ENCODE peak calls at places on chromosome 19, in seven cellular contexts. One of them, this sample, is unnamed.

GRCh38 chr19:57803265-57803593 is 11.5 kb downstream of the ZNF552 start:
- DNase-seq in fibroblast of pulmonary artery: no peak
- DNase-seq in cardiac fibroblast: no peak
- DNase-seq in left ventricle myocardium inferior: no peak
- DNase-seq in fibroblast of the aortic adventitia: no peak
- DNase-seq in dorsolateral prefrontal cortex: no peak
- DNase-seq in kidney epithelial cell: no peak
- DNase-seq in this sample: no peak

GRCh38 chr19:15107056-15108010 is at the start of gene SYDE1:
- DNase-seq in fibroblast of pulmonary artery: peak; percentile 68
- DNase-seq in cardiac fibroblast: peak; percentile 73
- DNase-seq in left ventricle myocardium inferior: peak; percentile 56
- DNase-seq in fibroblast of the aortic adventitia: peak; percentile 72
- DNase-seq in dorsolateral prefrontal cortex: no peak
- DNase-seq in kidney epithelial cell: no peak
- DNase-seq in this sample: peak; percentile 16

GRCh38 chr19:50046649-50047503 is 21.1 kb downstream of the ZNF473 start:
- DNase-seq in fibroblast of pulmonary artery: peak; percentile 17
- DNase-seq in cardiac fibroblast: peak; percentile 28
- DNase-seq in left ventricle myocardium inferior: peak; percentile 42
- DNase-seq in fibroblast of the aortic adventitia: peak; percentile 16
- DNase-seq in dorsolateral prefrontal cortex: peak; percentile 85
- DNase-seq in kidney epithelial cell: no peak
- DNase-seq in this sample: no peak

GRCh38 chr19:49666120-49666444 is 349 bp downstream of the BCL2L12 start:
- DNase-seq in fibroblast of pulmonary artery: no peak
- DNase-seq in cardiac fibroblast: no peak
- DNase-seq in left ventricle myocardium inferior: no peak
- DNase-seq in fibroblast of the aortic adventitia: no peak
- DNase-seq in dorsolateral prefrontal cortex: no peak
- DNase-seq in kidney epithelial cell: no peak
- DNase-seq in this sample: no peak

GRCh38 chr19:16566161-16566560 is 6.1 kb downstream of the SLC35E1 start:
- DNase-seq in fibroblast of pulmonary artery: no peak
- DNase-seq in cardiac fibroblast: no peak
- DNase-seq in left ventricle myocardium inferior: no peak
- DNase-seq in fibroblast of the aortic adventitia: no peak
- DNase-seq in dorsolateral prefrontal cortex: no peak
- DNase-seq in kidney epithelial cell: no peak
- DNase-seq in this sample: no peak

GRCh38 chr19:38079926-38080380 is 144.1 kb downstream of the DPF1 start:
- DNase-seq in fibroblast of pulmonary artery: peak; percentile 84
- DNase-seq in cardiac fibroblast: peak; percentile 94
- DNase-seq in left ventricle myocardium inferior: no peak
- DNase-seq in fibroblast of the aortic adventitia: peak; percentile 87
- DNase-seq in dorsolateral prefrontal cortex: no peak
- DNase-seq in kidney epithelial cell: peak; percentile 77
- DNase-seq in this sample: peak; percentile 80

GRCh38 chr19:35140207-35140897 is 1.7 kb downstream of the FXYD1 start:
- DNase-seq in fibroblast of pulmonary artery: no peak
- DNase-seq in cardiac fibroblast: no peak
- DNase-seq in left ventricle myocardium inferior: no peak
- DNase-seq in fibroblast of the aortic adventitia: no peak
- DNase-seq in dorsolateral prefrontal cortex: no peak
- DNase-seq in kidney epithelial cell: no peak
- DNase-seq in this sample: no peak

GRCh38 chr19:15934332-15935078 is at the start of gene CYP4F11:
- DNase-seq in fibroblast of pulmonary artery: no peak
- DNase-seq in cardiac fibroblast: no peak
- DNase-seq in left ventricle myocardium inferior: peak; percentile 73
- DNase-seq in fibroblast of the aortic adventitia: no peak
- DNase-seq in dorsolateral prefrontal cortex: peak; percentile 71
- DNase-seq in kidney epithelial cell: peak; percentile 21
- DNase-seq in this sample: no peak

GRCh38 chr19:19372656-19373416 is 32.6 kb upstream of the GATAD2A start:
- DNase-seq in fibroblast of pulmonary artery: peak; percentile 71
- DNase-seq in cardiac fibroblast: peak; percentile 78
- DNase-seq in left ventricle myocardium inferior: peak; percentile 66
- DNase-seq in fibroblast of the aortic adventitia: peak; percentile 41
- DNase-seq in dorsolateral prefrontal cortex: no peak
- DNase-seq in kidney epithelial cell: no peak
- DNase-seq in this sample: no peak

GRCh38 chr19:30968210-30968609 is 381.0 kb downstream of the TSHZ3 start:
- DNase-seq in fibroblast of pulmonary artery: no peak
- DNase-seq in cardiac fibroblast: peak; percentile 3
- DNase-seq in left ventricle myocardium inferior: no peak
- DNase-seq in fibroblast of the aortic adventitia: peak; percentile 2
- DNase-seq in dorsolateral prefrontal cortex: no peak
- DNase-seq in kidney epithelial cell: no peak
- DNase-seq in this sample: no peak

GRCh38 chr19:18842166-18842565 is 10.4 kb downstream of the UPF1 start:
- DNase-seq in fibroblast of pulmonary artery: no peak
- DNase-seq in cardiac fibroblast: no peak
- DNase-seq in left ventricle myocardium inferior: no peak
- DNase-seq in fibroblast of the aortic adventitia: no peak
- DNase-seq in dorsolateral prefrontal cortex: no peak
- DNase-seq in kidney epithelial cell: no peak
- DNase-seq in this sample: no peak

GRCh38 chr19:10395003-10395402 is 8.3 kb downstream of the CDC37 start:
- DNase-seq in fibroblast of pulmonary artery: no peak
- DNase-seq in cardiac fibroblast: no peak
- DNase-seq in left ventricle myocardium inferior: no peak
- DNase-seq in fibroblast of the aortic adventitia: no peak
- DNase-seq in dorsolateral prefrontal cortex: no peak
- DNase-seq in kidney epithelial cell: no peak
- DNase-seq in this sample: no peak
- TF ChIP-seq CTCF in fibroblast of pulmonary artery: no peak
- TF ChIP-seq CTCF in cardiac fibroblast: no peak
- TF ChIP-seq CTCF in left ventricle myocardium inferior: no peak
- TF ChIP-seq CTCF in fibroblast of the aortic adventitia: no peak
- TF ChIP-seq CTCF in dorsolateral prefrontal cortex: no peak
- TF ChIP-seq CTCF in kidney epithelial cell: no peak
- TF ChIP-seq CTCF in this sample: no peak

DNA sequence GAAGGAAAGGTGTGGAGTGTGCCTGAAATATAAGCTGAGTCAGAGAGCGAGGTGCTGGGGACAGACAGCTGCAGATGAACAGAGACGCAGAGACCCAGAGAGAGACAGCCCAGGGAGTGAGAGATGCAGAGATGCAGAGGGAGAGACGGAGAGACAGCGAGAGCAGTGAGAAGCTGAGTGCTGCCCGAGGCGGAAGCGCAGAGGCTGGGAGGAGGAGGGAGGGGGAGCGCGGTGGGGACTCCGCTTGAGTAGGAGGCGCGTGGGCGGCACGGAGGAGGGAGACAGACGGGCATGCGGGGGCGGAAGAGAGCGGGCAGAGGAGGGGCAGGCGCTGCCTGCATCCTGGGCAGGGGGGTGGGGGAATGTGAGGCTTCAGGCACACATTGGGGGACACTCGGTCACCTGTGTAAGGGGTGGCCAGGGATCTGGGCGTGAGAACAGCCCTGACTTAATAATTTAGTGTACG is 25.7 kb downstream of the SLC8A2 start:
- DNase-seq in fibroblast of pulmonary artery: peak; percentile 50
- DNase-seq in cardiac fibroblast: no peak
- DNase-seq in left ventricle myocardium inferior: no peak
- DNase-seq in fibroblast of the aortic adventitia: no peak
- DNase-seq in dorsolateral prefrontal cortex: peak; percentile 61
- DNase-seq in kidney epithelial cell: no peak
- DNase-seq in this sample: no peak
- H3K4me3 ChIP-seq in fibroblast of pulmonary artery: no peak overlapping the region
- H3K4me3 ChIP-seq in cardiac fibroblast: no peak overlapping the region
- H3K4me3 ChIP-seq in left ventricle myocardium inferior: no peak overlapping the region
- H3K4me3 ChIP-seq in fibroblast of the aortic adventitia: no peak overlapping the region
- H3K4me3 ChIP-seq in dorsolateral prefrontal cortex: peak overlapping the region; percentile 22
- H3K4me3 ChIP-seq in kidney epithelial cell: no peak overlapping the region
- H3K4me3 ChIP-seq in this sample: no peak overlapping the region

DNA sequence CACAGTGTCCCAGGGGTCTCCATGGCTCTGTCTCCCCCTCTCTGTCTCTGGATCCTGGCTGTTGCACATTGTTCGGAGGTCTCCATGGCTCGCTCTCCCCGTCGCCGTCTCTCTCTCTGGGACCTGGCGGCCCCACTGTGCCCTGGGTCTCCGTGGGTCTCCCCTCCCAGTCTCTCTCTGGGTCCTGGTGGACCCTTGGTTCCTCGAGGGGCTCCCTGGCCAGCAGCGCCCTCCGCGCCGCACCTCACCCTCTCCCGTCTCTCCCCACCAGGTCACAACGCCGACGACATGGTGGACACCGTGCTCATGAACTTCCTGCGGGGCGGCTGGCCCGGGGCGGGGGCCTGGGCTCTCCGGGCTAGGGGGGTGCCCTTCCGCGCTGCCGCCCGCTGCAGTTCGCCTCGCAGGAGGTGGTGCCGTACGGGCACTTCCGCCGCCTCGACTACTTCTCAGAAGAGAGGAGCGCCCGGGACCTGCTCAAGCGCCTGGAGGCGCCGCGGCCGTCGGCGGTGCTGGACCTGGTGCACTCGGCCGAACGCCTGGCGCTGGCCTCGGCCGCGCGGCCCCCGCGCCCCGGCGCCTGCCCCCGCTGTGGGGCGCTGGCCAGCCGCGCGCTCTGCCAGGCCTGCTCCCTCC is 29.1 kb downstream of the SIGLEC5 start:
- DNase-seq in fibroblast of pulmonary artery: no peak
- DNase-seq in cardiac fibroblast: no peak
- DNase-seq in left ventricle myocardium inferior: no peak
- DNase-seq in fibroblast of the aortic adventitia: no peak
- DNase-seq in dorsolateral prefrontal cortex: no peak
- DNase-seq in kidney epithelial cell: no peak
- DNase-seq in this sample: no peak
- TF ChIP-seq CTCF in fibroblast of pulmonary artery: no peak
- TF ChIP-seq CTCF in cardiac fibroblast: no peak
- TF ChIP-seq CTCF in left ventricle myocardium inferior: no peak
- TF ChIP-seq CTCF in fibroblast of the aortic adventitia: no peak
- TF ChIP-seq CTCF in dorsolateral prefrontal cortex: no peak
- TF ChIP-seq CTCF in kidney epithelial cell: no peak
- TF ChIP-seq CTCF in this sample: no peak

DNA sequence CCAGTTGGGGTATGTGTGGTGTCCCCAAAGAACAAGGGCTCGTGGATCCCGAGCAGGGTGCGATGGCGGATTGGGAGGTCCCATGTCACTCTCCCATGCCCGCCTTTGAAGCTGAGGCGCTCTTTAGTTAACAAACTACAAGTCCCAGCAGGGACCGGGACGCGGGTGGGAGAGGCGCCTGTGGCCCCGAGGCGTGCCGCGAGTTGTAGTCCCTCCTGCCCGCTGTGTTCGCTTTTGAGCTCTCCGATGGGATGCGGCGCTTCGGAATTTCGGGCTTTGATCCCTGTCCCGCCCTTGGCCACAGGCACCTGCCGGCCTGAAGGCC is 10.9 kb downstream of the CYTH2 start:
- DNase-seq in fibroblast of pulmonary artery: no peak
- DNase-seq in cardiac fibroblast: no peak
- DNase-seq in left ventricle myocardium inferior: peak; percentile 70
- DNase-seq in fibroblast of the aortic adventitia: peak; percentile 20
- DNase-seq in dorsolateral prefrontal cortex: peak; percentile 82
- DNase-seq in kidney epithelial cell: no peak
- DNase-seq in this sample: no peak
- H3K4me3 ChIP-seq in fibroblast of pulmonary artery: peak overlapping the region; percentile 12
- H3K4me3 ChIP-seq in cardiac fibroblast: peak overlapping the region; percentile 19
- H3K4me3 ChIP-seq in left ventricle myocardium inferior: peak overlapping the region; percentile 73
- H3K4me3 ChIP-seq in fibroblast of the aortic adventitia: peak overlapping the region; percentile 33
- H3K4me3 ChIP-seq in dorsolateral prefrontal cortex: peak overlapping the region; percentile 62
- H3K4me3 ChIP-seq in kidney epithelial cell: peak overlapping the region; percentile 19
- H3K4me3 ChIP-seq in this sample: peak overlapping the region; percentile 41

GRCh38 chr19:52028027-52028779 is at the start of gene ZNF614:
- DNase-seq in fibroblast of pulmonary artery: peak; percentile 89
- DNase-seq in cardiac fibroblast: peak; percentile 89
- DNase-seq in left ventricle myocardium inferior: peak; percentile 89
- DNase-seq in fibroblast of the aortic adventitia: peak; percentile 85
- DNase-seq in dorsolateral prefrontal cortex: peak; percentile 91
- DNase-seq in kidney epithelial cell: peak; percentile 43
- DNase-seq in this sample: peak; percentile 72
- TF ChIP-seq CTCF in fibroblast of pulmonary artery: no peak
- TF ChIP-seq CTCF in cardiac fibroblast: no peak
- TF ChIP-seq CTCF in left ventricle myocardium inferior: no peak
- TF ChIP-seq CTCF in fibroblast of the aortic adventitia: no peak
- TF ChIP-seq CTCF in dorsolateral prefrontal cortex: no peak
- TF ChIP-seq CTCF in kidney epithelial cell: no peak
- TF ChIP-seq CTCF in this sample: no peak

DNA sequence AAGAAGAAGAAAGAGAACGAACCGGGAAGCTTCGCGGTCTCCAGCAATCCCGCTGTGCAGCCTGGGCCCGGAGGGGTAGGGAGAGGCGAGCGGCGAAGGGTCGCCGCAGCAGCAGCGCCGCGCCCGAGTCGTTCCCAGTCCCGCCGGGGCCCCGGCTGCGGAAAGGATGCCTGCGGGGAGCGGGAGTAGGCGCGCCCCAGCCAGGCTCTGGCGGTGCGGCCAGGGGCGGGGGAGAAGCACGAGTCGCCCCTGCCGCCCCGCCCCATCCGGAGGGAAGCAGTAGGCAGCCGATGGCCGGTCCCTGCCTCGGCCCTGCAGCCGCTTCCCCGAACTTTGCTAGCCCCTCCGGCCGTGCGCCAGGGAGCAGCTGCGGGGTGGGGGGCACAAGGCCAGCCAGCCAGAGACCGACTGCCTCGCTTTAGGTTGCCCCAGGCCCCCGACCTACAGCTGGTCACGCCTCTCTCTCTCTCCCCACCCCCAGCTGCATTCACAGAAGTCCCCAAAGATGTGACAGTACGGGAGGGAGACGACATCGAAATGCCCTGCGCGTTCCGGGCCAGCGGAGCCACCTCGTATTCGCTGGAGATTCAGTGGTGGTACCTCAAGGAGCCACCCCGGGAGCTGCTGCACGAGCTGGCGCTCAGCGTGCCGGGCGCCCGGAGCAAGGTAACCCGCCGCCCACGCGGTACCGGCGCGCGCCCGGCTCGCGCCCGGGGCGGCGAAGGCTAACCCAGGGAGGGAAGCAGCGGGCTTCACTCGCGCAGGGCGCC is 1.1 kb downstream of the VSTM2B start:
- DNase-seq in fibroblast of pulmonary artery: no peak
- DNase-seq in cardiac fibroblast: no peak
- DNase-seq in left ventricle myocardium inferior: no peak
- DNase-seq in fibroblast of the aortic adventitia: no peak
- DNase-seq in dorsolateral prefrontal cortex: peak; percentile 55
- DNase-seq in kidney epithelial cell: no peak
- DNase-seq in this sample: no peak
- H3K4me3 ChIP-seq in fibroblast of pulmonary artery: no peak overlapping the region
- H3K4me3 ChIP-seq in cardiac fibroblast: no peak overlapping the region
- H3K4me3 ChIP-seq in left ventricle myocardium inferior: peak overlapping the region; percentile 52
- H3K4me3 ChIP-seq in fibroblast of the aortic adventitia: no peak overlapping the region
- H3K4me3 ChIP-seq in dorsolateral prefrontal cortex: peak overlapping the region; percentile 75
- H3K4me3 ChIP-seq in kidney epithelial cell: no peak overlapping the region
- H3K4me3 ChIP-seq in this sample: no peak overlapping the region